ENCODE peak calls at places on chromosomes 13 and 19, in five cellular contexts. G is mucosa of gallbladder, C is cardiac fibroblast, S is EH, B is omental fat pad. W is an unnamed sample.

GRCh38 chr19:39686739-39687138 is 17.5 kb upstream of the LGALS14 start:
- DNase-seq in G (no peak), C (no peak), S (no peak), B (no peak), W (no peak)

GRCh38 chr13:84844473-84844872 is 954.7 kb downstream of the SLITRK6 start:
- DNase-seq in G (no peak), C (no peak), S (peak; percentile 2), B (no peak), W (no peak)

GRCh38 chr19:20186163-20186562 is 19.1 kb downstream of the ZNF486 start:
- DNase-seq in G (no peak), C (peak; percentile 8), S (no peak), B (no peak), W (no peak)

GRCh38 chr13:78398743-78399410 is 204.5 kb downstream of the POU4F1 start:
- DNase-seq in G (no peak), C (no peak), S (no peak), B (no peak), W (no peak)

GRCh38 chr13:21638319-21639282 is 32.3 kb upstream of the FGF9 start:
- DNase-seq in G (peak; percentile 33), C (peak; percentile 55), S (peak; percentile 16), B (no peak), W (peak; percentile 30)

GRCh38 chr19:44820648-44821609 is 12.0 kb downstream of the BCAM start:
- DNase-seq in G (no peak), C (peak; percentile 32), S (no peak), B (no peak), W (peak; percentile 71)

GRCh38 chr19:15331419-15332310 is 674 bp downstream of the BRD4 start:
- DNase-seq in G (peak; percentile 30), C (peak; percentile 35), S (peak; percentile 60), B (peak; percentile 38), W (peak; percentile 80)

GRCh38 chr19:391199-391557 is 17.8 kb downstream of the C2CD4C start:
- DNase-seq in G (no peak), C (no peak), S (no peak), B (no peak), W (no peak)

GRCh38 chr13:97856001-97856675 is 97.3 kb upstream of the IPO5 start:
- DNase-seq in G (no peak), C (peak; percentile 82), S (peak; percentile 30), B (no peak), W (no peak)

GRCh38 chr13:109745702-109746101 is 40.7 kb downstream of the IRS2 start:
- DNase-seq in G (no peak), C (no peak), S (no peak), B (no peak), W (no peak)

GRCh38 chr19:15479391-15480345 is at the start of gene PGLYRP2:
- DNase-seq in G (peak; percentile 47), C (no peak), S (peak; percentile 18), B (no peak), W (no peak)

GRCh38 chr19:8794823-8795222 is 37.3 kb downstream of the ZNF558 start:
- DNase-seq in G (no peak), C (no peak), S (no peak), B (no peak), W (no peak)

GRCh38 chr19:27735314-27735713 is 1477.6 kb downstream of the UQCRFS1 start:
- DNase-seq in G (no peak), C (no peak), S (no peak), B (no peak), W (no peak)

GRCh38 chr19:15292847-15293582 is 39.3 kb downstream of the BRD4 start:
- DNase-seq in G (no peak), C (no peak), S (peak; percentile 43), B (no peak), W (no peak)

GRCh38 chr13:83024226-83024625 is 858.0 kb downstream of the SLITRK1 start:
- DNase-seq in G (no peak), C (no peak), S (no peak), B (no peak), W (no peak)

GRCh38 chr19:30437869-30438268 is 65.7 kb downstream of the ZNF536 start:
- DNase-seq in G (no peak), C (no peak), S (no peak), B (no peak), W (no peak)

GRCh38 chr19:40465781-40466218 is 255 bp upstream of the BLVRB start:
- DNase-seq in G (peak; percentile 100), C (peak; percentile 99), S (peak; percentile 99), B (peak; percentile 99), W (peak; percentile 99)

GRCh38 chr19:39768334-39768733 is 10.3 kb upstream of the LEUTX start:
- DNase-seq in G (no peak), C (no peak), S (no peak), B (no peak), W (no peak)

GRCh38 chr13:42272115-42272756 is at the start of gene AKAP11:
- DNase-seq in G (peak; percentile 23), C (peak; percentile 50), S (peak; percentile 58), B (peak; percentile 33), W (peak; percentile 54)

GRCh38 chr13:102638741-102639140 is 42.0 kb downstream of the TPP2 start:
- DNase-seq in G (no peak), C (no peak), S (no peak), B (no peak), W (no peak)